ENCODE peak calls at places on chromosome 2, in five cellular contexts. One of them, this sample, is unnamed.

GRCh38 chr2:43303889-43304288 is 77.5 kb upstream of the ZFP36L2 start:
- DNase-seq in HepG2: no peak
- DNase-seq in head of caudate nucleus: no peak
- DNase-seq in retina: no peak
- DNase-seq in naive B cell: no peak
- DNase-seq in this sample: no peak

GRCh38 chr2:110752871-110753270 is 20.5 kb downstream of the ACOXL start:
- DNase-seq in naive B cell: no peak
- DNase-seq in retina: no peak
- DNase-seq in head of caudate nucleus: no peak
- DNase-seq in HepG2: no peak
- DNase-seq in this sample: no peak

GRCh38 chr2:12923907-12924610 is 207.3 kb downstream of the TRIB2 start:
- DNase-seq in retina: no peak
- DNase-seq in naive B cell: no peak
- DNase-seq in HepG2: no peak
- DNase-seq in head of caudate nucleus: no peak
- DNase-seq in this sample: no peak

GRCh38 chr2:169799555-169799954 is 884 bp downstream of the SSB start:
- DNase-seq in retina: no peak
- DNase-seq in naive B cell: peak
- DNase-seq in head of caudate nucleus: no peak
- DNase-seq in HepG2: peak
- DNase-seq in this sample: peak

GRCh38 chr2:12826781-12827180 is 110.0 kb downstream of the TRIB2 start:
- DNase-seq in retina: no peak
- DNase-seq in HepG2: no peak
- DNase-seq in naive B cell: no peak
- DNase-seq in head of caudate nucleus: no peak
- DNase-seq in this sample: no peak

GRCh38 chr2:41940715-41941114 is 107.1 kb upstream of the PKDCC start:
- DNase-seq in naive B cell: no peak
- DNase-seq in head of caudate nucleus: no peak
- DNase-seq in HepG2: no peak
- DNase-seq in retina: no peak
- DNase-seq in this sample: no peak

GRCh38 chr2:105768176-105768575 is 23.5 kb downstream of the NCK2 start:
- DNase-seq in head of caudate nucleus: no peak
- DNase-seq in retina: no peak
- DNase-seq in HepG2: no peak
- DNase-seq in naive B cell: no peak
- DNase-seq in this sample: no peak

GRCh38 chr2:182827182-182827879 is 39.1 kb downstream of the FRZB start:
- DNase-seq in HepG2: no peak
- DNase-seq in retina: no peak
- DNase-seq in head of caudate nucleus: no peak
- DNase-seq in naive B cell: no peak
- DNase-seq in this sample: no peak

GRCh38 chr2:96436961-96437360 is 68.2 kb downstream of the NEURL3 start:
- DNase-seq in HepG2: no peak
- DNase-seq in naive B cell: no peak
- DNase-seq in head of caudate nucleus: no peak
- DNase-seq in retina: no peak
- DNase-seq in this sample: no peak

GRCh38 chr2:108542071-108542470 is 7.8 kb downstream of the LIMS1 start:
- DNase-seq in head of caudate nucleus: no peak
- DNase-seq in HepG2: no peak
- DNase-seq in naive B cell: no peak
- DNase-seq in retina: no peak
- DNase-seq in this sample: no peak

GRCh38 chr2:949894-950626 is 589 bp upstream of the SNTG2 start:
- DNase-seq in head of caudate nucleus: no peak
- DNase-seq in HepG2: no peak
- DNase-seq in naive B cell: no peak
- DNase-seq in retina: no peak
- DNase-seq in this sample: peak

GRCh38 chr2:240209493-240209892 is 69.0 kb upstream of the OTOS start:
- DNase-seq in retina: no peak
- DNase-seq in head of caudate nucleus: no peak
- DNase-seq in naive B cell: no peak
- DNase-seq in HepG2: no peak
- DNase-seq in this sample: no peak

GRCh38 chr2:216632952-216633615 is at the start of gene IGFBP2:
- DNase-seq in retina: peak
- DNase-seq in head of caudate nucleus: no peak
- DNase-seq in naive B cell: no peak
- DNase-seq in HepG2: no peak
- DNase-seq in this sample: peak

GRCh38 chr2:65662654-65663432 is 230.4 kb upstream of the SPRED2 start:
- DNase-seq in HepG2: no peak
- DNase-seq in head of caudate nucleus: no peak
- DNase-seq in naive B cell: no peak
- DNase-seq in retina: no peak
- DNase-seq in this sample: no peak

GRCh38 chr2:181891258-181891965 is at the start of gene ITPRID2:
- DNase-seq in HepG2: peak
- DNase-seq in naive B cell: peak
- DNase-seq in retina: no peak
- DNase-seq in head of caudate nucleus: peak
- DNase-seq in this sample: peak

GRCh38 chr2:31987454-31987853 is 23.4 kb downstream of the MEMO1 start:
- DNase-seq in head of caudate nucleus: no peak
- DNase-seq in HepG2: no peak
- DNase-seq in naive B cell: no peak
- DNase-seq in retina: no peak
- DNase-seq in this sample: no peak